ENCODE peak calls at places on chromosome 4, in four cellular contexts. Q is kidney epithelial cell; M is Peyer's patch; C is CD8-positive, alpha-beta T cell. Y is an unnamed sample.

GRCh38 chr4:84418032-84418709 is 80.9 kb downstream of the NKX6-1 start:
- DNase-seq in M (no peak), Q (no peak), C (no peak), Y (no peak)

GRCh38 chr4:16056681-16057400 is 27.0 kb downstream of the PROM1 start:
- DNase-seq in Q (no peak), C (no peak), M (no peak), Y (no peak)

GRCh38 chr4:95142877-95143412 is 385.2 kb downstream of the BMPR1B start:
- DNase-seq in Q (no peak), C (no peak), M (no peak), Y (no peak)

GRCh38 chr4:47373729-47374128 is 89.8 kb downstream of the COMMD8 start:
- DNase-seq in Q (no peak), C (no peak), M (no peak), Y (no peak)

GRCh38 chr4:123835852-123836251 is 439.3 kb downstream of the SPRY1 start:
- DNase-seq in Q (no peak), C (no peak), M (no peak), Y (no peak)

GRCh38 chr4:105155426-105155825 is 8.8 kb downstream of the TET2 start:
- DNase-seq in M (no peak), C (no peak), Q (no peak), Y (no peak)

GRCh38 chr4:76809594-76810305 is 88.2 kb downstream of the SOWAHB start:
- DNase-seq in Q (peak; percentile 79), C (no peak), M (no peak), Y (no peak)

GRCh38 chr4:15688056-15688455 is 6.4 kb downstream of the FAM200B start:
- DNase-seq in Q (no peak), M (no peak), C (no peak), Y (no peak)

GRCh38 chr4:3827616-3828492 is 61.7 kb downstream of the ADRA2C start:
- DNase-seq in Q (no peak), C (no peak), M (no peak), Y (no peak)

GRCh38 chr4:38734886-38735285 is 47.9 kb downstream of the TLR10 start:
- DNase-seq in C (no peak), Q (no peak), M (no peak), Y (no peak)

GRCh38 chr4:117134386-117134785 is 49.0 kb upstream of the TRAM1L1 start:
- DNase-seq in M (no peak), C (no peak), Q (peak; percentile 88), Y (no peak)

GRCh38 chr4:102527695-102528094 is 26.5 kb downstream of the NFKB1 start:
- DNase-seq in Q (no peak), C (no peak), M (no peak), Y (no peak)

GRCh38 chr4:173217727-173218126 is 49.1 kb downstream of the GALNT7 start:
- DNase-seq in M (no peak), Q (no peak), C (no peak), Y (no peak)

GRCh38 chr4:89298788-89299152 is 8.8 kb downstream of the GPRIN3 start:
- DNase-seq in C (peak; percentile 18), Q (no peak), M (no peak), Y (no peak)

GRCh38 chr4:57501715-57502114 is 391.5 kb upstream of the IGFBP7 start:
- DNase-seq in Q (peak; percentile 78), M (no peak), C (no peak), Y (no peak)

GRCh38 chr4:2104556-2105345 is 45.6 kb downstream of the NAT8L start:
- DNase-seq in C (no peak), Q (no peak), M (no peak), Y (no peak)

GRCh38 chr4:53497446-53498069 is 93.7 kb downstream of the LNX1 start:
- DNase-seq in Q (no peak), C (no peak), M (no peak), Y (peak; percentile 64)

GRCh38 chr4:98838977-98839618 is 89.8 kb downstream of the EIF4E start:
- DNase-seq in C (no peak), M (no peak), Q (peak; percentile 5), Y (no peak)

GRCh38 chr4:157204634-157205244 is 15.8 kb upstream of the GRIA2 start:
- DNase-seq in Q (no peak), M (no peak), C (no peak), Y (no peak)

GRCh38 chr4:81491943-81492342 is 20.2 kb upstream of the RASGEF1B start:
- DNase-seq in Q (no peak), C (no peak), M (no peak), Y (no peak)

GRCh38 chr4:76279462-76279861 is 27.1 kb upstream of the STBD1 start:
- DNase-seq in C (peak; percentile 32), Q (no peak), M (no peak), Y (no peak)

DNA sequence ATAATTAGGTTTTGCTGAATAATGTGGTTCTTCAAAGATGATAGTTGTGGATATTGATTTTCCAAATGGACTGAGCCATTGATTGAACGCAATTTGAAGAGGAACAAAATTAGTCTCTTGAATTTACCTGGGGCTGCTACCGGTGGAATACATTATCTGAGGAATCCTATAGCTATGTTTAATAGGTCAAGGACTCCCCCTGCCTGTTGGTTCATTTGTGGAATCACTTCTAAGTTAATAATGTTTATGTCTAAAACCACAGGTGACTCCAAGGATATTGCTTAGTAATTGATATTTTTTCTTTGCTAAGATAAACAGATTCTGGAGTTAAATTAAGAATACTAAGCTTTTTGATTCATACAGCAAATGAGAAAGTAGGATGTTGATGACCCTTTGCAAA is 576.0 kb upstream of the PABPC4L start:
- DNase-seq in Q (no peak), M (no peak), C (no peak), Y (no peak)
- TF ChIP-seq CTCF in Q (peak; percentile 29), M (no peak), C (no peak), Y (peak; percentile 23)

GRCh38 chr4:139764686-139765085 is 99.1 kb downstream of the MGST2 start:
- DNase-seq in Q (no peak), C (no peak), M (no peak), Y (no peak)
- H3K4me3 ChIP-seq in Q (no peak overlapping the region), C (no peak overlapping the region), M (no peak overlapping the region), Y (no peak overlapping the region)

GRCh38 chr4:37687666-37688065 is 1.5 kb upstream of the RELL1 start:
- DNase-seq in C (no peak), Q (no peak), M (no peak), Y (no peak)
- TF ChIP-seq CTCF in C (no peak), Q (no peak), M (no peak), Y (no peak)

GRCh38 chr4:24913099-24913445 is 230 bp upstream of the CCDC149 start:
- DNase-seq in C (no peak), Q (no peak), M (no peak), Y (no peak)
- H3K4me3 ChIP-seq in C (no peak overlapping the region), Q (peak overlapping the region; percentile 55), M (peak overlapping the region; percentile 63), Y (peak overlapping the region; percentile 62)

GRCh38 chr4:126897038-126897437 is 735.7 kb upstream of the INTU start:
- DNase-seq in C (no peak), M (no peak), Q (no peak), Y (no peak)
- TF ChIP-seq CTCF in C (no peak), M (no peak), Q (no peak), Y (no peak)

Y was measured in BJ.